ENCODE peak calls at places on chromosomes 13 and 19, in ten cellular contexts. X is cardiac fibroblast, J is endothelial cell, Z is nephron progenitor cell, B is type B pancreatic cell, Q is kidney epithelial cell, R is HFF-Myc, S is RWPE1, L is neural crest cell, P is progenitor cell of endocrine pancreas. G is an unnamed sample.

GRCh38 chr19:10565028-10565566 is 713 bp downstream of the KRI1 start:
- DNase-seq in X (peak; percentile 43), J (peak; percentile 34), Z (peak; percentile 48), B (no peak), Q (no peak), R (no peak), S (peak; percentile 66), L (no peak), P (peak; percentile 34), G (no peak)

GRCh38 chr13:112685856-112686255 is 4.0 kb upstream of the ATP11A start:
- DNase-seq in X (no peak), J (no peak), Z (no peak), B (peak; percentile 31), Q (no peak), R (no peak), S (peak; percentile 14), L (no peak), P (peak; percentile 2), G (no peak)

GRCh38 chr13:74243637-74244526 is 109.7 kb upstream of the KLF12 start:
- DNase-seq in X (peak; percentile 48), J (no peak), Z (no peak), B (no peak), Q (no peak), R (no peak), S (peak; percentile 7), L (no peak), P (no peak), G (peak; percentile 96)

GRCh38 chr19:55500368-55500952 is 12.2 kb downstream of the SSC5D start:
- DNase-seq in X (no peak), J (no peak), Z (no peak), B (no peak), Q (no peak), R (no peak), S (no peak), L (no peak), P (no peak), G (no peak)

GRCh38 chr13:50323440-50324070 is 308.3 kb downstream of the KCNRG start:
- DNase-seq in X (peak; percentile 59), J (no peak), Z (no peak), B (no peak), Q (peak; percentile 43), R (peak; percentile 56), S (peak; percentile 39), L (no peak), P (no peak), G (peak; percentile 94)

GRCh38 chr19:19304186-19304975 is 15.9 kb downstream of the SUGP1 start:
- DNase-seq in X (peak; percentile 19), J (no peak), Z (no peak), B (no peak), Q (no peak), R (no peak), S (no peak), L (no peak), P (no peak), G (no peak)

GRCh38 chr19:35207391-35207871 is 21.1 kb downstream of the FAM187B start:
- DNase-seq in X (no peak), J (no peak), Z (no peak), B (no peak), Q (no peak), R (no peak), S (no peak), L (no peak), P (no peak), G (no peak)

GRCh38 chr19:46841458-46842083 is 9.1 kb downstream of the AP2S1 start:
- DNase-seq in X (peak; percentile 49), J (no peak), Z (no peak), B (no peak), Q (no peak), R (no peak), S (no peak), L (no peak), P (no peak), G (no peak)

GRCh38 chr19:7397687-7398086 is 49.0 kb downstream of the ARHGEF18 start:
- DNase-seq in X (peak; percentile 88), J (no peak), Z (no peak), B (no peak), Q (peak; percentile 87), R (peak; percentile 58), S (no peak), L (no peak), P (no peak), G (peak; percentile 81)

GRCh38 chr19:16000024-16000687 is 51.3 kb downstream of the OR10H4 start:
- DNase-seq in X (no peak), J (no peak), Z (no peak), B (no peak), Q (no peak), R (no peak), S (no peak), L (no peak), P (no peak), G (no peak)

GRCh38 chr13:76216729-76217128 is 580.6 kb downstream of the LMO7 start:
- DNase-seq in X (no peak), J (no peak), Z (no peak), B (no peak), Q (no peak), R (no peak), S (no peak), L (no peak), P (no peak), G (no peak)

GRCh38 chr19:13804830-13805683 is 9.8 kb downstream of the ZSWIM4 start:
- DNase-seq in X (no peak), J (peak; percentile 39), Z (peak; percentile 50), B (no peak), Q (no peak), R (no peak), S (no peak), L (no peak), P (no peak), G (no peak)
- TF ChIP-seq CTCF in X (peak; percentile 17), J (no peak), Z (peak; percentile 36), B (peak; percentile 58), Q (peak; percentile 14), R (peak; percentile 23), S (no peak), L (peak; percentile 44), P (peak; percentile 49), G (peak; percentile 40)

DNA sequence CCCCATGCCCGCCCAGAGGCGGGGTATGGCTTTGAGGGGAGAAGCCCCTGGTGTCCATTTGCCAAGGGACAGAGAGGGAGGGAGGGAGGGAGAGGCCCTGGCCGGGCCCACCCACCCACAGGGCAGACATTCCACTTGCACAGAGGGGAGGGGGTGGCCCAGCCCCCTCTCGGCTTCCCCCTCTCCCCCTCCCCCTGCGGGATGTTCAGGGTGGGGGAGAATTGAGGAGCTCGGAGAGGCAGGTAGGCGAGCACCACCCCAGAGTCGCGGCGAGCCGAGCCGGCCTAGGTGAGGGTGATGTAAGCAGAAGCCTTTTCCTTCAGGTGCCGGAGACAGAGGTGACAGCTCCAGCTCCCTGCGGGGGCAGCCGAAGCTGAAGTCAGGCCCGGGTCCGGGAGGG is 12.2 kb downstream of the DPF1 start:
- DNase-seq in X (no peak), J (no peak), Z (no peak), B (no peak), Q (no peak), R (no peak), S (no peak), L (no peak), P (no peak), G (no peak)
- TF ChIP-seq CTCF in X (no peak), J (no peak), Z (no peak), B (no peak), Q (no peak), R (no peak), S (no peak), L (no peak), P (no peak), G (no peak)

DNA sequence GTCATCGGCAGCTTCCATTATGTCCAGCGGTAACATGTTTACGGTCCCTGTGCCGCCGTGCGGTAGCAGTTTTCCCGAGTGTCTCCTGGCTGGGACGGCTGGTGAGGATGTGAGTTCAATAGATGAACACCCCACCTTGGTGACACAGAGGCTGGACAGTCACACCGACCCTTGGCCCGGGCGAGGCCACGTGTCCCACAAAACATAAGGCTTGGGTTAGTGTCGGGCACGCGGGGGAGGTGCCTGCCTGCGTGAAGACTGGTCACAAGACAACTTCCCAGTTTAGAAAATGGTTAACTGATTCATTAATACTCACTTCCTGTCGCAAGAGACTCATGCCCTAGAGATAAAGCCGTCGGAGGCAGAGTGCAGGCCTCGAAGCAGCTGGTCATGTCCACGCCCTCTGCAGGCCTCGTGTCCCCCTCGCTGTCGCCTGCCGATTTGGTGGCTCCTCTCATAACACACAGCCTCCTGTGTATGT is 17.2 kb downstream of the RASA3 start:
- DNase-seq in X (peak; percentile 80), J (no peak), Z (no peak), B (no peak), Q (peak; percentile 77), R (no peak), S (peak; percentile 45), L (no peak), P (no peak), G (peak; percentile 54)
- TF ChIP-seq CTCF in X (no peak), J (no peak), Z (no peak), B (no peak), Q (no peak), R (peak; percentile 12), S (no peak), L (no peak), P (no peak), G (peak; percentile 32)

DNA sequence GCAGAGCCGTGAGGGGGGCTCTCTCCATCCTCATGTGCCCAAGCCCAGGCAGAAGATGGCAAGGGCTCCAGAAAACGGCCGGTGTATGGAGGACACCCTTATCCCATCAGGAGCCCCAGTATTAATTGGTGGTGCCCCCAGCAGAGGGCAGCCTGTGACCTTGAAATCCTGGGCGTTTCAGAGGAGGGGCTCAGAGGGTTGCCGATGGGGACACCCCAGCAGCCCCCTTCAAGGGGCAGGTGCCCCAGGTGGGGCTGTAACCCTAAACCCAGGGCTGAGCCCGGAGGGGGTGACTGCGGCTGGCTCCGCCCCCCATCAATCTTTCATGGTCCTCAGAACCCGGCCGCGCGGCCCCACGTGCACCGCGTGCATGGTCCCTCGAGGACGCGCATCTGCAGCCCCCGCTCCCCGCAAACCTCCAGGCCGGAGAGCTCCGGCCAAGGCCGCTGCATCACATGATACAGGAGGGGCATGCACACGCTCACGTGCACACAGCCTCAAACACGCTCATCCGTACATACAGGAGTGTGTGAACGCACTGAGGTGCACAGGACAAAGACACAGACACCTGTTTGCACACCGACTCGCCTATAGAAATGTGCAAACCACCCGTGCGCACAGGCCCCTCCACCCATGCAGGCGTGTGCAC is 959 bp downstream of the RAB3A start:
- DNase-seq in X (peak; percentile 27), J (peak; percentile 31), Z (peak; percentile 57), B (no peak), Q (no peak), R (no peak), S (no peak), L (no peak), P (no peak), G (no peak)
- TF ChIP-seq CTCF in X (no peak), J (peak; percentile 27), Z (no peak), B (peak; percentile 55), Q (peak; percentile 31), R (peak; percentile 7), S (peak; percentile 60), L (peak; percentile 26), P (peak; percentile 27), G (peak; percentile 54)